ENCODE peak calls at places on chromosomes 1 and 21, in five cellular contexts. One of them, this sample, is unnamed.

GRCh38 chr1:76470166-76470565 is 395.6 kb downstream of the ST6GALNAC3 start:
- DNase-seq in gastrocnemius medialis: no peak
- DNase-seq in activated CD4-positive, CD25-positive, alpha-beta regulatory T cell treated with anti-CD3 and anti-CD28 coated beads, Interleukin-2, amount 50 U/mL, for 72 hours: no peak
- DNase-seq in cardiac muscle cell: no peak
- DNase-seq in K562: no peak
- DNase-seq in this sample: no peak

GRCh38 chr1:153397056-153397923 is 6.4 kb upstream of the S100A8 start:
- DNase-seq in gastrocnemius medialis: no peak
- DNase-seq in activated CD4-positive, CD25-positive, alpha-beta regulatory T cell treated with anti-CD3 and anti-CD28 coated beads, Interleukin-2, amount 50 U/mL, for 72 hours: no peak
- DNase-seq in cardiac muscle cell: no peak
- DNase-seq in K562: no peak
- DNase-seq in this sample: no peak

GRCh38 chr1:205481629-205482071 is 22.8 kb upstream of the CDK18 start:
- DNase-seq in gastrocnemius medialis: no peak
- DNase-seq in activated CD4-positive, CD25-positive, alpha-beta regulatory T cell treated with anti-CD3 and anti-CD28 coated beads, Interleukin-2, amount 50 U/mL, for 72 hours: no peak
- DNase-seq in cardiac muscle cell: no peak
- DNase-seq in K562: no peak
- DNase-seq in this sample: no peak

GRCh38 chr1:150061632-150062101 is 5.9 kb upstream of the VPS45 start:
- DNase-seq in gastrocnemius medialis: no peak
- DNase-seq in activated CD4-positive, CD25-positive, alpha-beta regulatory T cell treated with anti-CD3 and anti-CD28 coated beads, Interleukin-2, amount 50 U/mL, for 72 hours: no peak
- DNase-seq in cardiac muscle cell: no peak
- DNase-seq in K562: no peak
- DNase-seq in this sample: peak; percentile 82

GRCh38 chr1:2392071-2392442 is 416 bp downstream of the RER1 start:
- DNase-seq in gastrocnemius medialis: no peak
- DNase-seq in activated CD4-positive, CD25-positive, alpha-beta regulatory T cell treated with anti-CD3 and anti-CD28 coated beads, Interleukin-2, amount 50 U/mL, for 72 hours: no peak
- DNase-seq in cardiac muscle cell: no peak
- DNase-seq in K562: peak; percentile 84
- DNase-seq in this sample: no peak

GRCh38 chr1:172360511-172360910 is 60.0 kb upstream of the C1orf105 start:
- DNase-seq in gastrocnemius medialis: no peak
- DNase-seq in activated CD4-positive, CD25-positive, alpha-beta regulatory T cell treated with anti-CD3 and anti-CD28 coated beads, Interleukin-2, amount 50 U/mL, for 72 hours: no peak
- DNase-seq in cardiac muscle cell: no peak
- DNase-seq in K562: no peak
- DNase-seq in this sample: no peak

GRCh38 chr1:191711961-191712360 is 446.3 kb upstream of the RGS18 start:
- DNase-seq in gastrocnemius medialis: no peak
- DNase-seq in activated CD4-positive, CD25-positive, alpha-beta regulatory T cell treated with anti-CD3 and anti-CD28 coated beads, Interleukin-2, amount 50 U/mL, for 72 hours: no peak
- DNase-seq in cardiac muscle cell: no peak
- DNase-seq in K562: no peak
- DNase-seq in this sample: no peak

GRCh38 chr1:201655910-201656669 is 117.2 kb downstream of the NAV1 start:
- DNase-seq in gastrocnemius medialis: no peak
- DNase-seq in activated CD4-positive, CD25-positive, alpha-beta regulatory T cell treated with anti-CD3 and anti-CD28 coated beads, Interleukin-2, amount 50 U/mL, for 72 hours: no peak
- DNase-seq in cardiac muscle cell: no peak
- DNase-seq in K562: no peak
- DNase-seq in this sample: no peak

GRCh38 chr1:215082532-215083407 is at the start of gene KCNK2:
- DNase-seq in gastrocnemius medialis: peak; percentile 27
- DNase-seq in activated CD4-positive, CD25-positive, alpha-beta regulatory T cell treated with anti-CD3 and anti-CD28 coated beads, Interleukin-2, amount 50 U/mL, for 72 hours: no peak
- DNase-seq in cardiac muscle cell: peak; percentile 37
- DNase-seq in K562: no peak
- DNase-seq in this sample: no peak

GRCh38 chr21:37145635-37146111 is 72.6 kb downstream of the TTC3 start:
- DNase-seq in gastrocnemius medialis: no peak
- DNase-seq in activated CD4-positive, CD25-positive, alpha-beta regulatory T cell treated with anti-CD3 and anti-CD28 coated beads, Interleukin-2, amount 50 U/mL, for 72 hours: no peak
- DNase-seq in cardiac muscle cell: no peak
- DNase-seq in K562: no peak
- DNase-seq in this sample: no peak

GRCh38 chr1:32774950-32775634 is 42.1 kb downstream of the YARS1 start:
- DNase-seq in gastrocnemius medialis: no peak
- DNase-seq in activated CD4-positive, CD25-positive, alpha-beta regulatory T cell treated with anti-CD3 and anti-CD28 coated beads, Interleukin-2, amount 50 U/mL, for 72 hours: no peak
- DNase-seq in cardiac muscle cell: no peak
- DNase-seq in K562: no peak
- DNase-seq in this sample: no peak

GRCh38 chr21:46220275-46220810 is 8.2 kb downstream of the LSS start:
- DNase-seq in gastrocnemius medialis: peak; percentile 41
- DNase-seq in activated CD4-positive, CD25-positive, alpha-beta regulatory T cell treated with anti-CD3 and anti-CD28 coated beads, Interleukin-2, amount 50 U/mL, for 72 hours: no peak
- DNase-seq in cardiac muscle cell: no peak
- DNase-seq in K562: no peak
- DNase-seq in this sample: no peak

GRCh38 chr1:8600336-8600735 is 217.1 kb downstream of the RERE start:
- DNase-seq in gastrocnemius medialis: no peak
- DNase-seq in activated CD4-positive, CD25-positive, alpha-beta regulatory T cell treated with anti-CD3 and anti-CD28 coated beads, Interleukin-2, amount 50 U/mL, for 72 hours: no peak
- DNase-seq in cardiac muscle cell: no peak
- DNase-seq in K562: no peak
- DNase-seq in this sample: no peak

GRCh38 chr1:21077085-21077484 is 99.6 kb downstream of the EIF4G3 start:
- DNase-seq in gastrocnemius medialis: no peak
- DNase-seq in activated CD4-positive, CD25-positive, alpha-beta regulatory T cell treated with anti-CD3 and anti-CD28 coated beads, Interleukin-2, amount 50 U/mL, for 72 hours: no peak
- DNase-seq in cardiac muscle cell: no peak
- DNase-seq in K562: no peak
- DNase-seq in this sample: no peak

GRCh38 chr1:181262069-181262468 is 173.6 kb downstream of the IER5 start:
- DNase-seq in gastrocnemius medialis: no peak
- DNase-seq in activated CD4-positive, CD25-positive, alpha-beta regulatory T cell treated with anti-CD3 and anti-CD28 coated beads, Interleukin-2, amount 50 U/mL, for 72 hours: no peak
- DNase-seq in cardiac muscle cell: no peak
- DNase-seq in K562: no peak
- DNase-seq in this sample: no peak

GRCh38 chr1:161801955-161802354 is 35.8 kb downstream of the ATF6 start:
- DNase-seq in gastrocnemius medialis: no peak
- DNase-seq in activated CD4-positive, CD25-positive, alpha-beta regulatory T cell treated with anti-CD3 and anti-CD28 coated beads, Interleukin-2, amount 50 U/mL, for 72 hours: no peak
- DNase-seq in cardiac muscle cell: peak; percentile 34
- DNase-seq in K562: no peak
- DNase-seq in this sample: no peak

This sample was measured in AG04449.